ENCODE peak calls at places on chromosomes 12 and 14, in seven cellular contexts. H is H9, O is foreskin keratinocyte, X is mesenchymal stem cell, S is lower lobe of right lung, F is adrenal gland, C is GM23338. J is an unnamed sample.

GRCh38 chr12:32139064-32139421 is 32.4 kb downstream of the BICD1 start:
- DNase-seq in H (no peak), O (no peak), X (peak), S (no peak), F (no peak), C (peak), J (no peak)

GRCh38 chr12:7061138-7061537 is 620 bp downstream of the C1S start:
- DNase-seq in H (no peak), O (no peak), X (no peak), S (no peak), F (no peak), C (peak), J (no peak)

GRCh38 chr12:4268549-4269181 is 4.9 kb upstream of the CCND2 start:
- DNase-seq in H (no peak), O (no peak), X (peak), S (no peak), F (no peak), C (no peak), J (no peak)

GRCh38 chr12:109994262-109995175 is 1.6 kb downstream of the GIT2 start:
- DNase-seq in H (no peak), O (no peak), X (no peak), S (no peak), F (no peak), C (no peak), J (no peak)

GRCh38 chr14:69612759-69613145 is 1.4 kb downstream of the SUSD6 start:
- DNase-seq in H (no peak), O (peak), X (no peak), S (no peak), F (no peak), C (no peak), J (no peak)

GRCh38 chr14:105092124-105092911 is 27.1 kb upstream of the GPR132 start:
- DNase-seq in H (peak), O (no peak), X (peak), S (peak), F (no peak), C (peak), J (no peak)

GRCh38 chr12:75816892-75817291 is 214.7 kb downstream of the PHLDA1 start:
- DNase-seq in H (no peak), O (peak), X (peak), S (no peak), F (no peak), C (no peak), J (no peak)

GRCh38 chr14:34035177-34035933 is 84.5 kb upstream of the EGLN3 start:
- DNase-seq in H (no peak), O (peak), X (no peak), S (no peak), F (no peak), C (no peak), J (no peak)

GRCh38 chr12:111034148-111034910 is 114.0 kb upstream of the MYL2 start:
- DNase-seq in H (peak), O (no peak), X (no peak), S (no peak), F (no peak), C (peak), J (no peak)

GRCh38 chr14:51521764-51522163 is 129.9 kb upstream of the FRMD6 start:
- DNase-seq in H (no peak), O (no peak), X (peak), S (no peak), F (no peak), C (no peak), J (peak)

GRCh38 chr14:50573862-50574261 is 13.9 kb downstream of the ATL1 start:
- DNase-seq in H (no peak), O (no peak), X (no peak), S (no peak), F (no peak), C (no peak), J (no peak)

GRCh38 chr12:3033538-3033865 is 43.7 kb upstream of the TSPAN9 start:
- DNase-seq in H (no peak), O (no peak), X (no peak), S (no peak), F (no peak), C (no peak), J (no peak)

DNA sequence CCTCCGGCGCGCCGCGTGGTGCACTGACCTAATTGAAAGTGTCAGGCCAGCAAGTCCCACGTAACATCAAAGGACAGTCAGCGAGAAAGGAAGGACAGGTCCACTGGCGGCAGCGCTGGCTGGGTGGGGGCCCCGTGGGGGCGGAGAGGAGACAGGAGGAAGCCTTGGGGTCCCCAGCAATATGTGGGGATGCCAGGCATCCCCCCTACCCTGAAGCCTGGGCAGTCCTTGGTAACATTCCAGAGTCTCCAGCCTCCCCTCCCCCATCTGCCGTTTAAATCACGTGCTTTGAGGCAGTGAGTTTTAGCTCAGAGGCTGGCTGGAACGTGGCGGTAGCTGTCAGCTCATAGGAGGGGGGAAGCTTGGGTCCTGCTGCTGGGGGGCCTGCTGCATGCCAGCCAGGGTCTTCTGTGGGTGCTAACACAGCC is 159.2 kb downstream of the CALM1 start:
- DNase-seq in H (peak), O (no peak), X (peak), S (peak), F (peak), C (peak), J (no peak)
- H3K27ac ChIP-seq in H (no peak), O (no peak), X (no peak), S (no peak), F (no peak), C (no peak), J (no peak)

DNA sequence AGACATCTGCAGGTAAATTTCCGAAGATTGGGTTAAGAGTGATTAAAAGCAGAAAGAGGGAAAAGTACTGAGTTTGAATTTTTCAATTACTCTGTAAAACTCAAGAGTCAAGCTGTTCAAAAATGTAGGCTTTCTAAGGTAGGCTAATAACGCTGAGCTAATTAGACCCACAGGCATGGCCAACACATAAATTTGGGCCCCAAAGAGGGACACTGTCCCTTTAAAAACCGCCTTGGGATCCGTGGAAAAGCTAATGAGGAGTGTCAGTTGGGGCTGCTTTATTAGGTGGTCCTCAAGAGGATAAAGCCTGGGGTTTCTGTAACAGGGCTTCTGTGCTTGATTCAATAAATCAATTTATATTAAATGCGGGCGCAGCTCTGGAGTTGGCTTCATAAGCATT is 222.4 kb downstream of the PPM1H start:
- DNase-seq in H (no peak), O (no peak), X (no peak), S (no peak), F (no peak), C (no peak), J (no peak)
- H3K27ac ChIP-seq in H (no peak), O (no peak), X (peak), S (no peak), F (no peak), C (peak), J (no peak)

GRCh38 chr12:29578731-29579130 is 81.2 kb upstream of the OVCH1 start:
- DNase-seq in H (no peak), O (no peak), X (no peak), S (no peak), F (no peak), C (no peak), J (no peak)

GRCh38 chr12:29582156-29582555 is 84.7 kb upstream of the OVCH1 start:
- DNase-seq in H (no peak), O (no peak), X (peak), S (no peak), F (no peak), C (no peak), J (no peak)

GRCh38 chr12:29581641-29582040 is 84.2 kb upstream of the OVCH1 start:
- DNase-seq in H (no peak), O (no peak), X (peak), S (no peak), F (no peak), C (no peak), J (peak)

GRCh38 chr12:29582677-29583076 is 85.2 kb upstream of the OVCH1 start:
- DNase-seq in H (no peak), O (no peak), X (no peak), S (no peak), F (peak), C (no peak), J (no peak)

DNA sequence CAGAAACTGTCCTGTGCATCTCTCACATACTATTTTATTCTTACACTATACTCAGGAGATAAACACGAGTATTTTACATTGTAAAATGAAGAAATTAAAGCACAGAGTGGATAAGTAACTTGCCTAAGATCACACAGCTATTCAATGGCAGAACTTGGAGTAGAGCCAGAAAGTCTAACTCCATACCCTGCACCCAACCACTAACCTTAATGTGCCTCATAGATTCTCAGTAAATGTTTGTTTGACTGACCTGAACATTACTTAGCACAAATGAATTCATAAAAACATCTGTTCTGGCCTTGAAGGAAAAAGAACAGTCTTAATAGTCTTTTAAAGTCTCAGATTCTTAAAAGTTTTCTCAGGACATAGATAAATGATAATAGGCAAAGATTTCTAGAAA is 83.5 kb upstream of the OVCH1 start:
- DNase-seq in H (no peak), O (no peak), X (no peak), S (no peak), F (no peak), C (no peak), J (no peak)
- H3K27ac ChIP-seq in H (no peak), O (no peak), X (no peak), S (no peak), F (no peak), C (no peak), J (no peak)

DNA sequence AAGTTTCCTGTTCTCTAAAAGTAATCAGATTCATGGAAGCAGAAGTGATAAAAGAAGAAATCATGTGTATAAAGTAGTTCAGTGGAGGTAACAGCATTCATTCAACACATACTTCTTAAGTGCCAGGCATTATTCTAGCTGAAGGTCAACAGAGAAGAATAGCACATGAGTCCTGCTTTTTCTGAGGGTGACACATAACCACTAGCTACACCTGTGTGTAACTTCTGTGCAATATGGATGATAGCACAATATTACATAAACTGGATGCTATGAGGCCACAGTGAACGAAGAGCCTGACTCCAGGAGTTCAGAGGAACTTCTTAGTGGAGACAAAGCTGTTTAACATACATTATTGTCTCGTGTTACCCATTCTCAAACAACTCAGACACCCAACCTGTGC is 114.3 kb upstream of the PCED1B start:
- DNase-seq in H (no peak), O (no peak), X (no peak), S (no peak), F (no peak), C (no peak), J (no peak)
- H3K27ac ChIP-seq in H (no peak), O (peak), X (no peak), S (no peak), F (peak), C (no peak), J (no peak)

GRCh38 chr12:57250956-57251355 is at the start of gene STAC3:
- DNase-seq in H (peak), O (no peak), X (no peak), S (no peak), F (no peak), C (peak), J (no peak)
- H3K27ac ChIP-seq in H (no peak), O (no peak), X (no peak), S (no peak), F (no peak), C (no peak), J (no peak)

GRCh38 chr14:68231832-68232642 is 412.5 kb downstream of the RAD51B start:
- DNase-seq in H (no peak), O (no peak), X (peak), S (no peak), F (no peak), C (no peak), J (no peak)
- H3K27ac ChIP-seq in H (no peak), O (peak), X (peak), S (peak), F (peak), C (peak), J (peak)

DNA sequence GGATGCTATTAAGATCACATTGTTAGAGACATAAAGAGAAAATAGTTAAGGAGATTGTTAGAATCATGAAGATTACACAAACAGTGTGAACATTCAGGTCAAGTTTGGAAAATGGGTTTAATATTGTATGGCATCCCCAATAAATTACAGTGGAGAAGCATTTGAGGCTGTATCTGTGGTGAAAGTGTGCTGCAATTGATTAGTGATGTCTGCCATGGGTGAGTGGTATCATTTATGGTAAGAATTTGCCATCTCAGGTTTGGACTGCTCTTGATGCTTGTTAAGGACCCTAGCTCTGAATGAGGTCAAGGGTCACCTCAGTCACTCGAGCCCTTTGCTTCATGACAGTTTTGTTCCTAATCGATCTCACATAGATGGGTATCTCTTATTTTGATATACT is 265.7 kb upstream of the SRRM4 start:
- DNase-seq in H (no peak), O (no peak), X (no peak), S (no peak), F (no peak), C (no peak), J (no peak)
- H3K27ac ChIP-seq in H (no peak), O (no peak), X (no peak), S (no peak), F (no peak), C (no peak), J (no peak)

J was measured in AG04450.